ENCODE peak calls at places on chromosomes 1 and 21, in ten cellular contexts. H, G, K, I, O, D, S, T, L and R are unnamed samples. For H3K36me3, the result is how much of the 10 kb centered on the place peaks cover.

GRCh38 chr1:18965206-18966173 is 9.0 kb upstream of the IFFO2 start:
- DNase-seq in H (peak), G (no peak), K (peak), I (no peak), O (no peak), D (no peak), S (no peak), T (no peak), L (peak), R (no peak)

GRCh38 chr1:170804419-170804818 is 130.9 kb upstream of the MROH9 start:
- DNase-seq in H (no peak), G (no peak), K (no peak), I (no peak), O (no peak), D (no peak), S (no peak), T (no peak), L (no peak), R (no peak)

GRCh38 chr1:112762541-112763141 is 47.5 kb upstream of the PPM1J start:
- DNase-seq in H (peak), G (no peak), K (peak), I (no peak), O (no peak), D (no peak), S (no peak), T (no peak), L (no peak), R (no peak)

GRCh38 chr21:44391345-44392091 is 38.1 kb downstream of the TRPM2 start:
- DNase-seq in H (no peak), G (no peak), K (no peak), I (peak), O (peak), D (peak), S (peak), T (peak), L (peak), R (no peak)

GRCh38 chr1:59034925-59035324 is 251.1 kb upstream of the JUN start:
- DNase-seq in H (no peak), G (no peak), K (no peak), I (no peak), O (no peak), D (no peak), S (no peak), T (no peak), L (no peak), R (no peak)

GRCh38 chr1:43557744-43558245 is 27.1 kb downstream of the PTPRF start:
- DNase-seq in H (no peak), G (no peak), K (no peak), I (no peak), O (no peak), D (no peak), S (no peak), T (no peak), L (peak), R (peak)

GRCh38 chr1:68321084-68321685 is 88.9 kb upstream of the WLS start:
- DNase-seq in H (peak), G (no peak), K (no peak), I (peak), O (peak), D (peak), S (peak), T (peak), L (peak), R (peak)

GRCh38 chr21:43025636-43026180 is 49.9 kb downstream of the CBS start:
- DNase-seq in H (peak), G (no peak), K (no peak), I (no peak), O (no peak), D (no peak), S (no peak), T (no peak), L (no peak), R (no peak)

GRCh38 chr21:44454747-44455523 is at the start of gene LRRC3:
- DNase-seq in H (peak), G (peak), K (peak), I (peak), O (peak), D (peak), S (peak), T (peak), L (peak), R (peak)

GRCh38 chr1:201309420-201309819 is 26.1 kb downstream of the PKP1 start:
- DNase-seq in H (peak), G (no peak), K (peak), I (peak), O (peak), D (peak), S (peak), T (peak), L (peak), R (peak)

GRCh38 chr1:8165595-8166360 is 139.7 kb upstream of the ERRFI1 start:
- DNase-seq in H (no peak), G (no peak), K (no peak), I (no peak), O (no peak), D (no peak), S (no peak), T (no peak), L (no peak), R (no peak)

GRCh38 chr1:108880850-108881249 is 4.1 kb downstream of the GPSM2 start:
- DNase-seq in H (peak), G (no peak), K (no peak), I (no peak), O (no peak), D (no peak), S (no peak), T (no peak), L (no peak), R (no peak)

GRCh38 chr1:2046953-2047748 is 3.1 kb upstream of the PRKCZ start:
- DNase-seq in H (no peak), G (no peak), K (no peak), I (no peak), O (peak), D (no peak), S (no peak), T (no peak), L (no peak), R (no peak)

GRCh38 chr1:147612366-147612765 is 58.0 kb downstream of the ACP6 start:
- DNase-seq in H (no peak), G (no peak), K (no peak), I (no peak), O (no peak), D (no peak), S (no peak), T (no peak), L (no peak), R (no peak)

GRCh38 chr1:93723101-93723500 is 41.5 kb upstream of the BCAR3 start:
- DNase-seq in H (no peak), G (no peak), K (no peak), I (no peak), O (no peak), D (no peak), S (no peak), T (no peak), L (no peak), R (no peak)

GRCh38 chr1:228765543-228765942 is 30.3 kb downstream of the RHOU start:
- DNase-seq in H (no peak), G (no peak), K (no peak), I (no peak), O (no peak), D (no peak), S (no peak), T (no peak), L (no peak), R (no peak)

GRCh38 chr1:76294470-76295194 is 220.1 kb downstream of the ST6GALNAC3 start:
- DNase-seq in H (no peak), G (no peak), K (no peak), I (no peak), O (no peak), D (no peak), S (no peak), T (no peak), L (no peak), R (no peak)

GRCh38 chr1:246703581-246703980 is 20.6 kb upstream of the SCCPDH start:
- DNase-seq in H (no peak), G (no peak), K (no peak), I (no peak), O (no peak), D (peak), S (no peak), T (no peak), L (no peak), R (no peak)

GRCh38 chr1:30758785-30759380 is 1.3 kb upstream of the LAPTM5 start:
- DNase-seq in H (no peak), G (no peak), K (no peak), I (no peak), O (no peak), D (no peak), S (no peak), T (no peak), L (no peak), R (no peak)

GRCh38 chr1:25996966-25997758 is 701 bp downstream of the PAFAH2 start:
- DNase-seq in H (peak), G (no peak), K (no peak), I (no peak), O (no peak), D (peak), S (peak), T (peak), L (no peak), R (peak)

GRCh38 chr1:183884512-183884911 is 79.6 kb downstream of the RGL1 start:
- DNase-seq in H (no peak), G (no peak), K (no peak), I (no peak), O (no peak), D (no peak), S (no peak), T (no peak), L (no peak), R (no peak)
- H3K36me3 ChIP-seq in H (under half), G (under half), K (under half), I (under half), O (under half), D (under half), S (under half), T (under half), L (under half), R (under half)

DNA sequence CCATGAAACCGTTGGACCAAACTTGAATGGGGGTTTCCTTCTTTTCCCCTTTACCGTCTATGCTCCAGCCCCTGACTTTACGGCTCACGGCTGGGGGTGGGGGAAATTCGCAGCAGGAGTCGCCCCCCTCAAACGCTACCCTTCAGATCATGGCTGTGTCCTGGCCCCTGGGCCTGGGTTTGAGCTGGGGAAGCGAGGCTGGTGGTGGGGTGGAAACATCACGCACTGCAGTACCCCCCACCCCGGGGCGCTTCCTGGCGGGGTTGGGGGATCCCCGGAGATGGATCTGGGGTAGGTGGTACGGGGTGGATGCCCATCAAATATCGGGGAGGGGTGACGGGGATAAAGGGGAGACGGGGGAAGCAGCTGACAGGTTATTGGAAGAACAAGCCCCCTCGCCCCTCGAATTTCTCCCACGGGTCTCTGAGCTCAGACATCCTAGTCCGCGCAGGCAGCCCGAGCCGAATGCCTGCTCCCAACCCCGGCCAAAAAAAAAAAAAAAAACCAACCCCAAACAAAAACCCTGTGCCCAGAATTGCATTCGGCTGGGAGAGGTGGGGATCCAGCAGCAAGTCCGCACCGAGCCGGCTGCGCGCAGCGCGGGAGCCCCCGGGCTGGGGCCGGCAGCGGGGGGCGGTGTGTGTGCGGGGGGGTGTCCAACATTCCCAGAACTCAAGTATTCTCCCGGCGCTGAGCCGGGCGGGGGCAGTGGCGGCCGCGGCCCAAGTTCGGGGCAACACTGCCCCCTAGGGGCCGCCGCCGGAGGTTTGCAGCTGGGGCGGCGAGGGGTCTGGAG is 59.0 kb upstream of the ACOT11 start:
- DNase-seq in H (peak), G (peak), K (peak), I (peak), O (peak), D (peak), S (peak), T (peak), L (peak), R (peak)
- TF ChIP-seq POLR2A in H (peak), G (no peak), K (no peak), I (no peak), O (no peak), D (no peak), S (no peak), T (no peak), L (no peak), R (peak)

DNA sequence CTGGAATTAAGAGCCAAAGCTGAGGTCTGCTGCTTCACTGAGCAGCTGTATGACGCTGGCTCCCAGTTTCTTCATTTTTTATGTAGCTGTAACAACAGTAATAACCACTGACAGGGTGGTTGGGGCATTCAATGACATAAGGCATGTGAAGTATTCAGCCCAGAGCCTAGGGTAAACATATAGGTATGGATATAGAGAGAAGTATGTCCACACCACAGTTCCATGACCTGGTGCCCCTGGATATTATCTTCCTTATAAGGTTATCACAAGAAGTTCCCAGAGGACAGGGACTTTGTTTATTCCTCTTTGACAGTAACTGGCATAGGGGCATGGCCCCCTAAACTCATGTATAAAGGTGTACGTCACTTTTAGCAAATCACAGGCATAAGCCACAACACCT is 14.7 kb downstream of the RAB42 start:
- DNase-seq in H (no peak), G (no peak), K (no peak), I (no peak), O (no peak), D (no peak), S (no peak), T (no peak), L (no peak), R (no peak)
- H3K36me3 ChIP-seq in H (under half), G (half or more), K (under half), I (under half), O (half or more), D (half or more), S (half or more), T (half or more), L (under half), R (under half)

DNA sequence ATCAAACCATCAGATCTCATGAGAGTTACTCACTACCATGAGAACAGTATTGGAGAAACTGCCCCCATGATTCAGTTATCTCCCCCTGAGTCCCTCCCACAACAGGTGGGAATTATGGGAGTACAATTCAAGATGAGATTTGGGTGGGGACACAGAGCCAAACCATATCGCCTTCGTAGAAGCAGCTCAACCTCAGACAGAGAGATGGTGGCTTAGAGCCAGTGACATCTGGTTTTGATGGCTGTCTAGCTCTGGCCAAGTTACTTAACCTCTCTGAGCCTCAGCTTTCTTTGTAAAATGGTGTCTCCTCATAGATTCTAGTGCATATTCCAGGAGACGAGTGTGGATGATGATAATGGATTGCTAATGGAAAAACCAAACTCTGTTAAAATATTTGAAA is 27.2 kb downstream of the MX1 start:
- DNase-seq in H (no peak), G (no peak), K (no peak), I (no peak), O (no peak), D (no peak), S (no peak), T (no peak), L (no peak), R (no peak)
- TF ChIP-seq POLR2A in H (no peak), G (no peak), K (no peak), I (no peak), O (no peak), D (no peak), S (no peak), T (no peak), L (no peak), R (no peak)

DNA sequence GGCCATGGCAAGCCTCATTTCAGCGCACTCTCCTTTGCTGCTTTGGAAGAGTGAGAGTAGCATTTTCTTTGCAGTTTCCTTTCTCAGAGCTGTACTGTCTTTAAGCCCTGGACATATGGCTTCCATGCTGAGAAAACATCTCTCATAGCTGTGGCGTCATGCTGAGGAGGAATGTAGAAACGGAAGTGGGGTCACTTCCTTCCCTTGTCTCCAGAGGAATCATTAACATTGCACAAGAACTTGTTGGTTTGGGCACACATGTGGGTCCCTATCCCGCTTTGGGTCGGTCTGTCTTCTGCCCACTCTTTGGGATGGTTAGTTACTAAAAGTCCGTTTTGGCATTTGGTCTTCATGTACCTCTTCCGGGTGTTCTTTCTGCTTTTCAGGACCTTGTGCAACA is 5.6 kb downstream of the MFN2 start:
- DNase-seq in H (peak), G (no peak), K (no peak), I (no peak), O (no peak), D (no peak), S (no peak), T (no peak), L (no peak), R (no peak)
- H3K36me3 ChIP-seq in H (under half), G (under half), K (under half), I (under half), O (under half), D (under half), S (half or more), T (half or more), L (under half), R (under half)

GRCh38 chr1:23545851-23546250 is 13.4 kb downstream of the ID3 start:
- DNase-seq in H (no peak), G (no peak), K (no peak), I (no peak), O (no peak), D (no peak), S (no peak), T (no peak), L (no peak), R (no peak)

GRCh38 chr1:23548704-23549143 is 10.6 kb downstream of the ID3 start:
- DNase-seq in H (peak), G (no peak), K (no peak), I (no peak), O (no peak), D (peak), S (no peak), T (no peak), L (peak), R (peak)

GRCh38 chr1:23543707-23544443 is 12.8 kb upstream of the E2F2 start:
- DNase-seq in H (peak), G (no peak), K (no peak), I (no peak), O (no peak), D (no peak), S (no peak), T (no peak), L (no peak), R (no peak)

GRCh38 chr1:23544444-23545389 is 13.7 kb upstream of the E2F2 start:
- DNase-seq in H (peak), G (no peak), K (peak), I (peak), O (peak), D (peak), S (peak), T (peak), L (peak), R (peak)

GRCh38 chr1:23546897-23547596 is 12.3 kb downstream of the ID3 start:
- DNase-seq in H (no peak), G (no peak), K (no peak), I (no peak), O (no peak), D (no peak), S (no peak), T (no peak), L (no peak), R (no peak)
- TF ChIP-seq POLR2A in H (no peak), G (no peak), K (no peak), I (no peak), O (no peak), D (no peak), S (no peak), T (no peak), L (no peak), R (no peak)

GRCh38 chr1:54876814-54877213 is 10.2 kb downstream of the DHCR24 start:
- DNase-seq in H (no peak), G (no peak), K (no peak), I (no peak), O (no peak), D (no peak), S (no peak), T (no peak), L (no peak), R (no peak)
- H3K36me3 ChIP-seq in H (under half), G (under half), K (under half), I (under half), O (under half), D (half or more), S (under half), T (half or more), L (under half), R (under half)